ENCODE peak calls at places on chromosomes 2 and 18, in six cellular contexts. One of them, this sample, is unnamed.

GRCh38 chr2:131040661-131041401 is 52.4 kb downstream of the FAM168B start:
- DNase-seq in GM12891: no peak
- DNase-seq in GM12878: no peak
- DNase-seq in H1: no peak
- DNase-seq in K562: no peak
- DNase-seq in HepG2: no peak
- DNase-seq in this sample: no peak

GRCh38 chr18:49207373-49207772 is 253.1 kb downstream of the DYM start:
- DNase-seq in GM12891: no peak
- DNase-seq in GM12878: no peak
- DNase-seq in H1: no peak
- DNase-seq in K562: no peak
- DNase-seq in HepG2: no peak
- DNase-seq in this sample: no peak

GRCh38 chr2:100856732-100857131 is 36.8 kb downstream of the NPAS2 start:
- DNase-seq in GM12891: no peak
- DNase-seq in GM12878: no peak
- DNase-seq in H1: no peak
- DNase-seq in K562: no peak
- DNase-seq in HepG2: no peak
- DNase-seq in this sample: no peak

GRCh38 chr2:47907097-47907781 is 941 bp upstream of the FBXO11 start:
- DNase-seq in GM12891: no peak
- DNase-seq in GM12878: no peak
- DNase-seq in H1: no peak
- DNase-seq in K562: no peak
- DNase-seq in HepG2: no peak
- DNase-seq in this sample: no peak

GRCh38 chr2:219554369-219554768 is 10.5 kb downstream of the TMEM198 start:
- DNase-seq in GM12891: no peak
- DNase-seq in GM12878: no peak
- DNase-seq in H1: no peak
- DNase-seq in K562: no peak
- DNase-seq in HepG2: no peak
- DNase-seq in this sample: no peak

GRCh38 chr2:141438536-141438935 is 692.3 kb downstream of the LRP1B start:
- DNase-seq in GM12891: no peak
- DNase-seq in GM12878: no peak
- DNase-seq in H1: no peak
- DNase-seq in K562: no peak
- DNase-seq in HepG2: no peak
- DNase-seq in this sample: no peak

GRCh38 chr2:128599700-128600099 is 281.0 kb upstream of the HS6ST1 start:
- DNase-seq in GM12891: no peak
- DNase-seq in GM12878: no peak
- DNase-seq in H1: no peak
- DNase-seq in K562: no peak
- DNase-seq in HepG2: no peak
- DNase-seq in this sample: no peak

GRCh38 chr2:134104754-134105153 is 149.1 kb upstream of the MGAT5 start:
- DNase-seq in GM12891: no peak
- DNase-seq in GM12878: no peak
- DNase-seq in H1: no peak
- DNase-seq in K562: no peak
- DNase-seq in HepG2: no peak
- DNase-seq in this sample: no peak

GRCh38 chr2:154697422-154698237 is 865 bp upstream of the KCNJ3 start:
- DNase-seq in GM12891: no peak
- DNase-seq in GM12878: no peak
- DNase-seq in H1: no peak
- DNase-seq in K562: no peak
- DNase-seq in HepG2: no peak
- DNase-seq in this sample: no peak

GRCh38 chr2:49715597-49715996 is 561.3 kb upstream of the FSHR start:
- DNase-seq in GM12891: no peak
- DNase-seq in GM12878: no peak
- DNase-seq in H1: no peak
- DNase-seq in K562: no peak
- DNase-seq in HepG2: no peak
- DNase-seq in this sample: no peak

GRCh38 chr2:46812381-46813024 is 103.1 kb downstream of the MCFD2 start:
- DNase-seq in GM12891: no peak
- DNase-seq in GM12878: no peak
- DNase-seq in H1: no peak
- DNase-seq in K562: no peak
- DNase-seq in HepG2: no peak
- DNase-seq in this sample: no peak

GRCh38 chr18:11799066-11799465 is 52.1 kb upstream of the CHMP1B start:
- DNase-seq in GM12891: no peak
- DNase-seq in GM12878: no peak
- DNase-seq in H1: no peak
- DNase-seq in K562: no peak
- DNase-seq in HepG2: no peak
- DNase-seq in this sample: no peak

GRCh38 chr18:27185025-27185763 is at the start of gene CHST9:
- DNase-seq in GM12891: no peak
- DNase-seq in GM12878: no peak
- DNase-seq in H1: no peak
- DNase-seq in K562: no peak
- DNase-seq in HepG2: no peak
- DNase-seq in this sample: no peak

GRCh38 chr2:222290691-222291484 is 7.9 kb downstream of the PAX3 start:
- DNase-seq in GM12891: no peak
- DNase-seq in GM12878: no peak
- DNase-seq in H1: peak; percentile 69
- DNase-seq in K562: no peak
- DNase-seq in HepG2: no peak
- DNase-seq in this sample: no peak

GRCh38 chr2:84894131-84894586 is 11.3 kb upstream of the TMSB10 start:
- DNase-seq in GM12891: no peak
- DNase-seq in GM12878: no peak
- DNase-seq in H1: no peak
- DNase-seq in K562: no peak
- DNase-seq in HepG2: no peak
- DNase-seq in this sample: no peak

GRCh38 chr2:239115616-239116015 is 267.7 kb downstream of the TWIST2 start:
- DNase-seq in GM12891: no peak
- DNase-seq in GM12878: no peak
- DNase-seq in H1: no peak
- DNase-seq in K562: no peak
- DNase-seq in HepG2: no peak
- DNase-seq in this sample: no peak

GRCh38 chr18:24734058-24734457 is 273.6 kb downstream of the HRH4 start:
- DNase-seq in GM12891: no peak
- DNase-seq in GM12878: no peak
- DNase-seq in H1: no peak
- DNase-seq in K562: no peak
- DNase-seq in HepG2: peak; percentile 16
- DNase-seq in this sample: no peak

GRCh38 chr2:75133621-75134020 is 65.7 kb downstream of the TACR1 start:
- DNase-seq in GM12891: no peak
- DNase-seq in GM12878: no peak
- DNase-seq in H1: no peak
- DNase-seq in K562: no peak
- DNase-seq in HepG2: no peak
- DNase-seq in this sample: no peak

GRCh38 chr18:26706796-26707406 is 158.5 kb upstream of the KCTD1 start:
- DNase-seq in GM12891: no peak
- DNase-seq in GM12878: no peak
- DNase-seq in H1: no peak
- DNase-seq in K562: no peak
- DNase-seq in HepG2: no peak
- DNase-seq in this sample: no peak

GRCh38 chr2:25311866-25312575 is 29.7 kb downstream of the DNMT3A start:
- DNase-seq in GM12891: no peak
- DNase-seq in GM12878: no peak
- DNase-seq in H1: no peak
- DNase-seq in K562: peak; percentile 49
- DNase-seq in HepG2: no peak
- DNase-seq in this sample: no peak

GRCh38 chr2:7405861-7406715 is 488.9 kb downstream of the RNF144A start:
- DNase-seq in GM12891: no peak
- DNase-seq in GM12878: no peak
- DNase-seq in H1: no peak
- DNase-seq in K562: no peak
- DNase-seq in HepG2: no peak
- DNase-seq in this sample: no peak

GRCh38 chr2:220034356-220035121 is 407.1 kb downstream of the SLC4A3 start:
- DNase-seq in GM12891: no peak
- DNase-seq in GM12878: no peak
- DNase-seq in H1: no peak
- DNase-seq in K562: no peak
- DNase-seq in HepG2: no peak
- DNase-seq in this sample: no peak

GRCh38 chr2:191041418-191042161 is 27.6 kb upstream of the STAT1 start:
- DNase-seq in GM12891: no peak
- DNase-seq in GM12878: no peak
- DNase-seq in H1: no peak
- DNase-seq in K562: peak; percentile 10
- DNase-seq in HepG2: peak; percentile 86
- DNase-seq in this sample: no peak

GRCh38 chr2:58633576-58634365 is 392.6 kb upstream of the FANCL start:
- DNase-seq in GM12891: no peak
- DNase-seq in GM12878: no peak
- DNase-seq in H1: no peak
- DNase-seq in K562: no peak
- DNase-seq in HepG2: peak; percentile 14
- DNase-seq in this sample: no peak

GRCh38 chr2:218370410-218371063 is 11.5 kb upstream of the SLC11A1 start:
- DNase-seq in GM12891: no peak
- DNase-seq in GM12878: no peak
- DNase-seq in H1: no peak
- DNase-seq in K562: no peak
- DNase-seq in HepG2: peak; percentile 57
- DNase-seq in this sample: no peak

GRCh38 chr2:182366625-182367024 is 60.2 kb downstream of the PDE1A start:
- DNase-seq in GM12891: no peak
- DNase-seq in GM12878: no peak
- DNase-seq in H1: no peak
- DNase-seq in K562: no peak
- DNase-seq in HepG2: no peak
- DNase-seq in this sample: no peak

GRCh38 chr18:2985628-2986027 is 27.3 kb downstream of the LPIN2 start:
- DNase-seq in GM12891: no peak
- DNase-seq in GM12878: no peak
- DNase-seq in H1: no peak
- DNase-seq in K562: peak; percentile 58
- DNase-seq in HepG2: peak; percentile 50
- DNase-seq in this sample: no peak

GRCh38 chr2:168583064-168583709 is 127.1 kb downstream of the CERS6 start:
- DNase-seq in GM12891: no peak
- DNase-seq in GM12878: no peak
- DNase-seq in H1: no peak
- DNase-seq in K562: no peak
- DNase-seq in HepG2: no peak
- DNase-seq in this sample: no peak

GRCh38 chr18:77366725-77367641 is 117.3 kb downstream of the GALR1 start:
- DNase-seq in GM12891: no peak
- DNase-seq in GM12878: no peak
- DNase-seq in H1: no peak
- DNase-seq in K562: no peak
- DNase-seq in HepG2: peak; percentile 97
- DNase-seq in this sample: no peak

GRCh38 chr2:28753043-28753683 is 1.5 kb downstream of the PPP1CB start:
- DNase-seq in GM12891: no peak
- DNase-seq in GM12878: no peak
- DNase-seq in H1: no peak
- DNase-seq in K562: peak; percentile 20
- DNase-seq in HepG2: peak; percentile 69
- DNase-seq in this sample: no peak
- TF ChIP-seq POLR2A in GM12891: no peak
- TF ChIP-seq POLR2A in GM12878: no peak
- TF ChIP-seq POLR2A in H1: no peak
- TF ChIP-seq POLR2A in K562: no peak
- TF ChIP-seq POLR2A in HepG2: no peak
- TF ChIP-seq POLR2A in this sample: no peak

GRCh38 chr18:9669016-9669415 is 39.1 kb upstream of the RAB31 start:
- DNase-seq in GM12891: no peak
- DNase-seq in GM12878: no peak
- DNase-seq in H1: no peak
- DNase-seq in K562: no peak
- DNase-seq in HepG2: no peak
- DNase-seq in this sample: no peak
- TF ChIP-seq TAF1 in GM12891: no peak
- TF ChIP-seq TAF1 in GM12878: no peak
- TF ChIP-seq TAF1 in H1: no peak
- TF ChIP-seq TAF1 in K562: no peak
- TF ChIP-seq TAF1 in HepG2: no peak
- TF ChIP-seq TAF1 in this sample: no peak

GRCh38 chr2:73212098-73212447 is 2.0 kb upstream of the SMYD5 start:
- DNase-seq in GM12891: no peak
- DNase-seq in GM12878: no peak
- DNase-seq in H1: no peak
- DNase-seq in K562: no peak
- DNase-seq in HepG2: no peak
- DNase-seq in this sample: no peak

GRCh38 chr2:73212448-73213176 is 1.4 kb upstream of the SMYD5 start:
- DNase-seq in GM12891: peak; percentile 72
- DNase-seq in GM12878: no peak
- DNase-seq in H1: no peak
- DNase-seq in K562: peak; percentile 76
- DNase-seq in HepG2: peak; percentile 78
- DNase-seq in this sample: peak; percentile 68

GRCh38 chr2:73215254-73215653 is 1.2 kb downstream of the SMYD5 start:
- DNase-seq in GM12891: no peak
- DNase-seq in GM12878: no peak
- DNase-seq in H1: no peak
- DNase-seq in K562: no peak
- DNase-seq in HepG2: no peak
- DNase-seq in this sample: no peak

GRCh38 chr2:73217160-73217559 is 3.1 kb downstream of the SMYD5 start:
- DNase-seq in GM12891: no peak
- DNase-seq in GM12878: no peak
- DNase-seq in H1: no peak
- DNase-seq in K562: no peak
- DNase-seq in HepG2: no peak
- DNase-seq in this sample: no peak

GRCh38 chr2:73214120-73215035 is at the start of gene SMYD5:
- DNase-seq in GM12891: peak; percentile 89
- DNase-seq in GM12878: peak; percentile 53
- DNase-seq in H1: no peak
- DNase-seq in K562: peak; percentile 93
- DNase-seq in HepG2: peak; percentile 88
- DNase-seq in this sample: peak; percentile 85
- TF ChIP-seq POLR2A in GM12891: peak; percentile 64
- TF ChIP-seq POLR2A in GM12878: peak; percentile 88
- TF ChIP-seq POLR2A in H1: peak; percentile 83
- TF ChIP-seq POLR2A in K562: peak; percentile 84
- TF ChIP-seq POLR2A in HepG2: peak; percentile 95
- TF ChIP-seq POLR2A in this sample: peak; percentile 68

DNA sequence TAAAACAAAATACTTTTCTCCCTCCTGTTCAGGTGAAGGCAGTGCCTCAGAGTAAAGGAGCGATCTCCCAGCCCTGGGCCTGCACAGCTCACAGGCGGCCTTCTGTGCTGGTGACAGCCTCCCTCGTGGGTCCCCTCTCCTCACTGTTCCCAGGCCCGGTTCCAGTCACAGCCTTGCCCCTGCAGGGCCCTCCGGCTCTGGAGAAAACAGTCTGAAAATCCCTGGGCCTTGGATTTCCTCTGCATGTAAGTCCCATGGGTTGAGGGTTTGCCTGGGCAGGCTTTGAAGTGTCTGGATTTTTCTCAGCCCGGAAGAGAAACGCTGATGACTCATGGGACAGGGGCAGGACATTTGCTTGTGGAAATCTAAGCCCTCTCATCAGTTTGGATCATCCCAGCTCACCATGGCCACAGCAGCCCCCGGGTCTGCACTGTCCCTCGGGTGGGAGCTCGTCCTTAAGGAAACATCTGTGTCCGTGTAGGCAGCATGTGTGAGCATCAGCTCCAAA is 186.1 kb upstream of the RAB12 start:
- DNase-seq in GM12891: no peak
- DNase-seq in GM12878: no peak
- DNase-seq in H1: no peak
- DNase-seq in K562: no peak
- DNase-seq in HepG2: peak; percentile 57
- DNase-seq in this sample: no peak
- TF ChIP-seq TAF1 in GM12891: no peak
- TF ChIP-seq TAF1 in GM12878: no peak
- TF ChIP-seq TAF1 in H1: no peak
- TF ChIP-seq TAF1 in K562: no peak
- TF ChIP-seq TAF1 in HepG2: no peak
- TF ChIP-seq TAF1 in this sample: no peak